ENCODE peak calls at places on chromosomes 3 and 15, in six cellular contexts. W is activated CD4-positive, alpha-beta T cell treated with anti-CD3 and anti-CD28 coated beads, Interleukin-2, amount 10 ng/mL, durations not matched to agents 7 days and 5 days; Y is AG10803; X is sigmoid colon; M is GM04503; C is HS-27A. Z is an unnamed sample.
A peak's percentile ranks its signal among the peaks of the same experiment; 100 is the strongest.

GRCh38 chr3:187025254-187025655 is 94.9 kb downstream of the ST6GAL1 start:
- DNase-seq in M (no peak), W (peak; percentile 67), X (no peak), Y (no peak), C (no peak), Z (no peak)

GRCh38 chr3:23829242-23829934 is 23.6 kb downstream of the UBE2E1 start:
- DNase-seq in M (no peak), X (no peak), W (no peak), C (no peak), Y (no peak), Z (no peak)

GRCh38 chr3:129246636-129247035 is 2.8 kb upstream of the COPG1 start:
- DNase-seq in W (no peak), X (no peak), M (no peak), C (no peak), Y (no peak), Z (no peak)

GRCh38 chr15:30953731-30954378 is 37.6 kb downstream of the MTMR10 start:
- DNase-seq in C (peak; percentile 76), W (no peak), M (peak; percentile 83), Y (peak; percentile 93), X (no peak), Z (peak; percentile 92)

GRCh38 chr3:119388577-119388976 is 74.8 kb downstream of the TMEM39A start:
- DNase-seq in Y (no peak), W (no peak), M (no peak), X (no peak), C (no peak), Z (peak; percentile 3)

GRCh38 chr3:46406786-46407611 is at the start of the genes CCR5AS and CCRL2:
- DNase-seq in W (peak; percentile 61), Y (peak; percentile 18), M (no peak), X (peak; percentile 76), C (no peak), Z (peak; percentile 84)

GRCh38 chr3:133531981-133532380 is 41.5 kb upstream of the CDV3 start:
- DNase-seq in M (no peak), C (peak; percentile 79), Y (peak; percentile 84), W (no peak), X (no peak), Z (peak; percentile 77)

GRCh38 chr3:8458711-8459110 is 42.9 kb upstream of the LMCD1 start:
- DNase-seq in X (no peak), W (no peak), M (peak; percentile 98), Y (peak; percentile 100), C (peak; percentile 96), Z (no peak)

GRCh38 chr3:125234831-125235230 is 22.3 kb upstream of the SLC12A8 start:
- DNase-seq in Y (no peak), C (no peak), M (no peak), X (no peak), W (no peak), Z (no peak)

GRCh38 chr15:74242296-74242929 is 6.3 kb downstream of the CCDC33 start:
- DNase-seq in C (peak; percentile 52), M (no peak), Y (peak; percentile 22), X (no peak), W (no peak), Z (peak; percentile 85)

GRCh38 chr3:72275296-72275820 is 490.4 kb upstream of the PROK2 start:
- DNase-seq in Y (no peak), X (no peak), M (no peak), W (no peak), C (no peak), Z (no peak)